ENCODE peak calls at places on chromosomes 6 and 20, in eight cellular contexts. W is right lobe of liver, V is choroid plexus epithelial cell, F is cardiac fibroblast, Q is ascending aorta, M is stomach, K is neural progenitor cell, H is K562. Z is an unnamed sample.

GRCh38 chr6:167644404-167645132 is 182.1 kb upstream of the AFDN start:
- DNase-seq in W (no peak), V (no peak), F (no peak), Q (no peak), M (no peak), K (no peak), H (no peak), Z (no peak)

GRCh38 chr20:41407617-41408016 is 41.0 kb upstream of the EMILIN3 start:
- DNase-seq in W (no peak), V (no peak), F (no peak), Q (no peak), M (no peak), K (no peak), H (no peak), Z (no peak)

GRCh38 chr6:27604986-27605385 is 132.1 kb upstream of the ZNF184 start:
- DNase-seq in W (no peak), V (peak), F (peak), Q (no peak), M (no peak), K (peak), H (peak), Z (no peak)

GRCh38 chr6:18076231-18076630 is 46.2 kb downstream of the NHLRC1 start:
- DNase-seq in W (no peak), V (no peak), F (no peak), Q (no peak), M (no peak), K (no peak), H (no peak), Z (no peak)

GRCh38 chr6:137589067-137589848 is 95.1 kb upstream of the OLIG3 start:
- DNase-seq in W (no peak), V (peak), F (peak), Q (no peak), M (peak), K (peak), H (peak), Z (no peak)

GRCh38 chr6:129370268-129370916 is 339.6 kb downstream of the ARHGAP18 start:
- DNase-seq in W (no peak), V (peak), F (peak), Q (no peak), M (peak), K (peak), H (peak), Z (no peak)

GRCh38 chr6:83488861-83489260 is 23.5 kb upstream of the PRSS35 start:
- DNase-seq in W (no peak), V (no peak), F (no peak), Q (no peak), M (no peak), K (no peak), H (no peak), Z (no peak)

GRCh38 chr6:24882295-24882694 is 53.5 kb downstream of the RIPOR2 start:
- DNase-seq in W (no peak), V (no peak), F (no peak), Q (no peak), M (no peak), K (no peak), H (no peak), Z (no peak)

GRCh38 chr6:167416676-167417430 is 92.0 kb downstream of the TTLL2 start:
- DNase-seq in W (no peak), V (no peak), F (no peak), Q (no peak), M (no peak), K (no peak), H (no peak), Z (no peak)

GRCh38 chr6:32439708-32440214 is at the start of gene HLA-DRA:
- DNase-seq in W (no peak), V (peak), F (peak), Q (no peak), M (no peak), K (peak), H (peak), Z (no peak)

GRCh38 chr6:114906096-114906495 is 563.3 kb upstream of the HS3ST5 start:
- DNase-seq in W (no peak), V (no peak), F (no peak), Q (no peak), M (no peak), K (no peak), H (no peak), Z (no peak)

GRCh38 chr20:47711046-47711752 is 74.1 kb downstream of the SULF2 start:
- DNase-seq in W (peak), V (no peak), F (no peak), Q (no peak), M (peak), K (no peak), H (no peak), Z (no peak)

GRCh38 chr20:47713163-47713562 is 72.1 kb downstream of the SULF2 start:
- DNase-seq in W (peak), V (no peak), F (no peak), Q (no peak), M (no peak), K (no peak), H (no peak), Z (no peak)

GRCh38 chr20:47717421-47717820 is 67.9 kb downstream of the SULF2 start:
- DNase-seq in W (no peak), V (no peak), F (no peak), Q (no peak), M (no peak), K (no peak), H (no peak), Z (no peak)

GRCh38 chr20:47710665-47711045 is 74.6 kb downstream of the SULF2 start:
- DNase-seq in W (no peak), V (no peak), F (no peak), Q (no peak), M (no peak), K (no peak), H (no peak), Z (no peak)

DNA sequence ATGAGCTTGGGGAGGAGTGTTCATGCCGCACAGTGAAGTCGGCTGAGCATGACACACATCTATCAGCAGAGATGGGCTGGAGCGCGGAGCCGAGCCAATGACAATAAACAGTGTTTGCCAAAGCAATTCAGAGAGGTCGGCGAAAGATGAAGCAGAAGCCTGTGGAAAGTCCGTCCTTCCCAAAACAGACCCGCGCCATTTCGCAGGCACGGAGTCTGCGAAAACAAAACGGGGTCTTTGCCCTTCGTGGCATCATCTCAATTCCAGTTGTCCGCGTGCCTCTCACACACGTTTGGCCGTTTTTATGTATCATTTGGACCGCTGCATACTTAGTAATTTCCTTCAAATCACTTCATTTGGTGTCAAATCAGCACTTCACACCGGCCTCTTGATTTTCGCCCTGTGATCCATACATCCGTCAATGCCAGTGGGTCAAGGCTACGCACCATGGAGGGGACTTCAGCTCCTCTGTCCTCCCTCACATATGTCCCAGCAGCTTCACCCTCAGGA is 71.3 kb downstream of the SULF2 start:
- DNase-seq in W (peak), V (no peak), F (peak), Q (no peak), M (no peak), K (no peak), H (no peak), Z (no peak)
- TF ChIP-seq CTCF in W (no peak), V (no peak), F (no peak), Q (no peak), M (no peak), K (no peak), H (no peak), Z (no peak)

DNA sequence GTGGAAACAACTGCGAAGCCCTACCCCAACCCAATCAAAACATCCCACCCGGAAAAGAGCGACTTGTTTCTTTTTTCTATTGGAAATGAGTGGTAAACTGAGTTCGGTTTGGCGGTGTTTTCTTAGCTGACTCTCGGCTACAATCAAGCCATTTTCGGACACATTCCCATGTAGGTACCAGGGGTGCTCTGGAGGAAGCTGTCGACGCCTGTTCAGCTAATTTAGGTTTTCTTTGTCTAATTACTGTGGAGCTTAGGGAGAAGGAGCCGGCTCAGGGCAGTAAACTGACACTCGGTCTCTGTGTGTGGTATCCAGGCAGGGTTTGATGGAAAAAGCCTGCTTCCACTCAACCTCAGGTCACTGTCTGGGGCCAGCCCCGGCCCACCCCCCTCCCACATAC is 1.7 kb upstream of the FOXF2 start:
- DNase-seq in W (no peak), V (no peak), F (no peak), Q (no peak), M (no peak), K (peak), H (no peak), Z (no peak)
- H3K4me3 ChIP-seq in W (no peak), V (peak), F (no peak), Q (no peak), M (peak), K (no peak), H (no peak), Z (peak)

DNA sequence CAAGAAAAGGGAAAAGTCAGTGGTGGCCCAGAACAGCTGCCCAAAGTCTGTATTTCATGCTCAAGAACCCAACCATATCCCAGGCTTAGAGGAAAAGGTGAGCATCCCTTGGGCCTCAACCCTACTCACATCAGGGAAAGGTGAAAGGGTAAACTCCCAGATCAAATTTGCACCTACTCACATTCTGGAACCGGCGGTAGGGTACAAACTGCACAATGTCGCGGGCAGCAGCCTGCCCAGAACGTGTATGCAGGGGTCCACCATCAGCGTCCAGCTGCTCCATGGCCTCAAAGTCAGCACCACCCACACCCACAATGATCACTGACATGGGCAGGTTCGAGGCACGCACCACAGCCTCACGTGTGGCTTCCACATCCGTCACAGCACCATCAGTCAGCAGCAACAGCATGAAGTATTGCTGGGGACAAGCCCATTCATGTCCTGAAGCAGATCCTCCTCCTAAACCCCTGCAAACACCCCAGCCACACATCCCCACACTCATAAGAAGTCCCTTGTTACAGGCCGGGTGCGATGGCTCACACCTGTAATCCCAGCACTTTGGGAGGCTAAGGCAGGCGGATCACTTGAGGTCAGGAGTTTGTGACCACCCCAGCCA is 10.9 kb downstream of the SPAG4 start:
- DNase-seq in W (no peak), V (no peak), F (no peak), Q (no peak), M (no peak), K (no peak), H (no peak), Z (no peak)
- TF ChIP-seq CTCF in W (no peak), V (no peak), F (no peak), Q (no peak), M (no peak), K (no peak), H (no peak), Z (no peak)

GRCh38 chr6:131023834-131024504 is 39.1 kb downstream of the EPB41L2 start:
- DNase-seq in W (no peak), V (peak), F (peak), Q (no peak), M (no peak), K (no peak), H (no peak), Z (no peak)
- H3K4me3 ChIP-seq in W (no peak), V (no peak), F (no peak), Q (no peak), M (no peak), K (no peak), H (no peak), Z (no peak)

DNA sequence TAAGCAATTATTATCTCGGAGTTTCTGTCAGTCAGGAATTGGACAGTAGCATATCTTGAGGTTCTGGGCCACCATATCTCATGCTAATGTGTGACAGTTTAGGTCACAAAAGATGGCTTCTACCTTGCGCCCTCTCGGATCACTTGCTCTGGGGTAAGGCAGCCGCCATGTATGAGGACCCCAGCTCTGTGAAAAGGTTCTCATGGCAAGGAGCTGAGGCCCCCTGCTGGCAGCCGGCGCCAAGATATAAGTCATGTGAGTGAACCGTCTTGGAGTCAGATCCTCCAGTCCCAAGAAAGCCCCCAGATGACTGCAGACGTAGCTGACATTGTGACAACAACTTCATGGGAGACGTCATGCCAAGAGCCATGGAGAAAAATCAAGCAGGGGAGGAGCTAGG is 670.8 kb downstream of the KIF16B start:
- DNase-seq in W (no peak), V (no peak), F (no peak), Q (no peak), M (no peak), K (peak), H (peak), Z (no peak)
- TF ChIP-seq CTCF in W (no peak), V (peak), F (no peak), Q (no peak), M (no peak), K (peak), H (no peak), Z (no peak)

Z was measured in upper lobe of right lung.